ENCODE peak calls at places on chromosomes 5 and 9, in ten cellular contexts. F is Panc1, U is endothelial cell of umbilical vein, C is adipocyte, B is astrocyte of the spinal cord, Z is lung, L is AG04450, O is IMR-90, S is testis, P is lower leg skin. Y is an unnamed sample.

GRCh38 chr9:84756156-84756555 is 86.6 kb downstream of the NTRK2 start:
- DNase-seq in U (no peak), P (no peak), F (no peak), S (no peak), C (no peak), Z (no peak), L (no peak), O (no peak), B (no peak), Y (no peak)

GRCh38 chr5:127723571-127723970 is 20.4 kb downstream of the CCDC192 start:
- DNase-seq in U (peak), C (peak), S (peak), O (no peak), F (no peak), L (no peak), B (no peak), Z (peak), P (peak), Y (peak)

GRCh38 chr5:69374911-69375446 is 5.4 kb downstream of the RAD17 start:
- DNase-seq in O (no peak), B (no peak), P (no peak), Z (no peak), S (no peak), U (no peak), C (no peak), L (no peak), F (no peak), Y (no peak)

GRCh38 chr5:86665984-86666760 is 48.4 kb downstream of the COX7C start:
- DNase-seq in O (no peak), U (no peak), Z (no peak), P (no peak), S (peak), F (no peak), L (no peak), C (no peak), B (no peak), Y (no peak)

GRCh38 chr5:180636016-180636402 is 13.4 kb downstream of the FLT4 start:
- DNase-seq in O (no peak), L (no peak), B (no peak), F (no peak), P (no peak), U (no peak), Z (no peak), S (no peak), C (no peak), Y (no peak)

GRCh38 chr5:72244862-72245371 is 75.1 kb downstream of the MRPS27 start:
- DNase-seq in P (no peak), U (peak), F (no peak), O (peak), C (peak), L (no peak), B (peak), Z (no peak), S (peak), Y (peak)

GRCh38 chr9:115923903-115924668 is 229.5 kb upstream of the PAPPA start:
- DNase-seq in C (peak), P (no peak), Z (no peak), O (peak), B (peak), U (no peak), F (no peak), S (no peak), L (peak), Y (peak)

GRCh38 chr9:93708289-93708986 is 132.1 kb downstream of the PHF2 start:
- DNase-seq in O (no peak), P (no peak), U (no peak), Z (no peak), F (no peak), L (no peak), B (no peak), S (no peak), C (no peak), Y (no peak)

GRCh38 chr5:177985430-177986040 is 10.5 kb downstream of the PROP1 start:
- DNase-seq in Z (no peak), P (no peak), L (no peak), C (no peak), S (no peak), U (no peak), B (no peak), O (no peak), F (no peak), Y (no peak)

GRCh38 chr9:134083451-134083850 is 15.6 kb upstream of the BRD3 start:
- DNase-seq in O (no peak), S (no peak), Z (no peak), F (no peak), L (no peak), C (no peak), B (no peak), P (no peak), U (no peak), Y (no peak)

GRCh38 chr9:136016221-136016881 is 55.2 kb upstream of the UBAC1 start:
- DNase-seq in B (no peak), S (no peak), C (no peak), U (no peak), O (no peak), F (no peak), P (no peak), L (no peak), Z (no peak), Y (no peak)

GRCh38 chr5:150778517-150779396 is at the start of gene SMIM3:
- DNase-seq in L (no peak), O (peak), Z (peak), F (no peak), C (peak), P (peak), U (peak), B (peak), S (peak), Y (peak)

GRCh38 chr5:142358648-142359047 is 33.8 kb upstream of the SPRY4 start:
- DNase-seq in O (no peak), C (no peak), F (no peak), S (no peak), B (no peak), L (no peak), P (no peak), Z (no peak), U (no peak), Y (no peak)

GRCh38 chr9:131692612-131692976 is 47.3 kb downstream of the RAPGEF1 start:
- DNase-seq in S (no peak), B (no peak), C (no peak), Z (no peak), P (no peak), U (no peak), L (no peak), O (no peak), F (no peak), Y (no peak)

GRCh38 chr9:108439967-108440366 is 415.8 kb downstream of the ACTL7B start:
- DNase-seq in L (no peak), U (peak), B (peak), C (peak), S (no peak), P (no peak), Z (no peak), O (peak), F (no peak), Y (peak)

GRCh38 chr5:139299477-139299876 is 5.9 kb downstream of the MATR3 start:
- DNase-seq in P (no peak), F (no peak), Z (no peak), S (no peak), C (no peak), B (no peak), O (no peak), L (no peak), U (no peak), Y (no peak)

GRCh38 chr5:139296198-139296597 is 2.7 kb downstream of the MATR3 start:
- DNase-seq in O (no peak), S (no peak), Z (no peak), L (no peak), C (no peak), F (no peak), P (no peak), U (no peak), B (no peak), Y (no peak)

GRCh38 chr5:139297439-139298133 is 4.0 kb downstream of the MATR3 start:
- DNase-seq in Z (no peak), U (no peak), L (no peak), O (no peak), S (no peak), B (no peak), C (no peak), F (no peak), P (no peak), Y (no peak)

GRCh38 chr5:139296862-139297326 is 3.4 kb downstream of the MATR3 start:
- DNase-seq in B (no peak), S (no peak), Z (no peak), O (no peak), P (no peak), U (no peak), C (no peak), L (no peak), F (no peak), Y (no peak)

GRCh38 chr5:139298242-139298641 is 4.7 kb downstream of the MATR3 start:
- DNase-seq in C (no peak), L (no peak), Z (no peak), U (no peak), B (no peak), F (no peak), S (no peak), P (no peak), O (no peak), Y (no peak)
- H3K4me3 ChIP-seq in C (no peak), L (no peak), Z (no peak), U (no peak), B (no peak), F (no peak), S (no peak), P (no peak), O (no peak), Y (no peak)

GRCh38 chr9:99602854-99603253 is 218.8 kb upstream of the NR4A3 start:
- DNase-seq in B (no peak), P (no peak), U (no peak), O (no peak), Z (no peak), F (no peak), C (no peak), L (no peak), S (no peak), Y (no peak)
- H3K4me3 ChIP-seq in B (no peak), P (no peak), U (no peak), O (no peak), Z (no peak), F (no peak), C (no peak), L (no peak), S (no peak), Y (no peak)

DNA sequence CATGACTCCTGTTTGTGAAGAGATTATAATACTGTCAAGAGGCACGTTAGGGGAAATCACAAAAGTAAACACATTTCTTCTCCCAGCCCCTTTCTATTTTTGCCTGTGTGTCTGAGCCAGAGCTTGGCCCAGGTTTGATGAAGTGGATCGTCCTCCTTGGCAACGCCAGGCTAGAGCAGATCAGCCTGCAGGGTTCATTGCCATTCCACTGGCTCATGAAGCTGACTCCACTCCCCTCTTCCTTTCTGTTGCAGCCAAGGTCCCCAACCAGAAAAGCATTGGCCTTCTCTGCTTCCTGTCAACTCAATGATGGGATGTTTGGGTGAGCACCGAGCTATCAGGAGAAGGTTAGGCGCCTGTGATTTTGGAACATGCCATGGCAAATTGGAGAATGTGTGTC is 3.3 kb downstream of the ADRB2 start:
- DNase-seq in U (no peak), P (no peak), F (no peak), O (no peak), L (no peak), Z (no peak), B (no peak), C (no peak), S (no peak), Y (no peak)
- H3K4me3 ChIP-seq in U (no peak), P (peak), F (no peak), O (no peak), L (no peak), Z (peak), B (peak), C (peak), S (no peak), Y (no peak)

GRCh38 chr5:79697222-79698164 is 7.9 kb downstream of the CMYA5 start:
- DNase-seq in S (peak), P (no peak), B (no peak), C (peak), F (no peak), Z (no peak), L (no peak), O (peak), U (no peak), Y (peak)

GRCh38 chr5:79694183-79694582 is 4.5 kb downstream of the CMYA5 start:
- DNase-seq in B (no peak), Z (no peak), S (no peak), C (no peak), P (no peak), F (no peak), L (no peak), U (no peak), O (no peak), Y (no peak)

GRCh38 chr5:79692586-79692985 is 3.0 kb downstream of the CMYA5 start:
- DNase-seq in C (no peak), L (no peak), P (no peak), O (no peak), U (no peak), F (no peak), Z (no peak), B (no peak), S (no peak), Y (no peak)

GRCh38 chr5:79695501-79695900 is 5.9 kb downstream of the CMYA5 start:
- DNase-seq in C (no peak), S (no peak), F (no peak), O (no peak), Z (no peak), U (no peak), L (no peak), P (no peak), B (no peak), Y (no peak)

GRCh38 chr5:79694652-79695051 is 5.0 kb downstream of the CMYA5 start:
- DNase-seq in B (no peak), S (peak), F (no peak), U (no peak), C (no peak), P (no peak), Z (no peak), O (peak), L (no peak), Y (no peak)
- H3K4me3 ChIP-seq in B (no peak), S (no peak), F (no peak), U (no peak), C (no peak), P (no peak), Z (no peak), O (no peak), L (no peak), Y (no peak)

DNA sequence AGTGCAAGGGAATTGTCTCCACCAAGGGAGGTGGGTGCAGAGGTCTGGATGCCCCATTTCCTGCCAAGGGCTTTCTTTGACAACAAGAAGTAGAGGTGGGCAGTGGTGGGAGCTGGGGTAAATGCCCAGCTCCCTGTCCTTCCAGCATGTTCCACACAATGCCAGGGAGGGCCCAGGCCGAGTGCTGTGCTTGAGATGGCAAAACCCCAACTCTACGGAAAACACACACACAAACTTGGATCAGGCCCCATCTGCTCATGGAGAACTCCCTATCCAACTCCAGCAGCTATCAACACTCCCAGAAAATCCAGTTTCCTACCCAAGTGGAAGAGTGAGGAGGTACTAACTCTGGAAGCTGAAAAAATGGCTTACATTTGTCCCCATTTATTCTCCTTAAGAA is 61.2 kb upstream of the FUBP3 start:
- DNase-seq in C (no peak), S (no peak), Z (no peak), O (no peak), U (no peak), B (no peak), L (no peak), P (no peak), F (no peak), Y (no peak)
- H3K4me3 ChIP-seq in C (no peak), S (no peak), Z (no peak), O (no peak), U (no peak), B (no peak), L (no peak), P (no peak), F (no peak), Y (no peak)

DNA sequence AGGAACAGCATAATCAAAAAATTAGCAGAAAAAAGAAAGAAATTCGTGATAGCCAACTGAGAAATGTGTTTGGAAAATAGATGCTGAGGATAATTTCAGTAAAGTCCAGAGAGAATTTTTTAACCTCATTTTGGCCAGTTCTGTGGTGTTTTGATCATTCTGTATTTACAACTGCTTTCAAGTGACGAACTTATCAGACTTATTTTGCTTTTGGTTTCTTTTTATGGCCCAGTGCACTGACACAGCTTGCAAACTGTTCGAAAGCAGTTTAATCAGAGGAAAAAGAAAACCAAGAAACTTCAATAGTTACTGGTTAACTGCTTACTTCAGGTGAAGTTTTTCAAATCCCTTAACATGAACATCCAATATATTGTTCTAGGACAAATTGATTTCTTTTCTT is 1.9 kb downstream of the SDHA start:
- DNase-seq in B (no peak), S (no peak), P (no peak), C (peak), O (no peak), U (peak), F (no peak), Z (no peak), L (no peak), Y (peak)
- H3K4me3 ChIP-seq in B (peak), S (peak), P (no peak), C (peak), O (no peak), U (peak), F (peak), Z (no peak), L (peak), Y (peak)

DNA sequence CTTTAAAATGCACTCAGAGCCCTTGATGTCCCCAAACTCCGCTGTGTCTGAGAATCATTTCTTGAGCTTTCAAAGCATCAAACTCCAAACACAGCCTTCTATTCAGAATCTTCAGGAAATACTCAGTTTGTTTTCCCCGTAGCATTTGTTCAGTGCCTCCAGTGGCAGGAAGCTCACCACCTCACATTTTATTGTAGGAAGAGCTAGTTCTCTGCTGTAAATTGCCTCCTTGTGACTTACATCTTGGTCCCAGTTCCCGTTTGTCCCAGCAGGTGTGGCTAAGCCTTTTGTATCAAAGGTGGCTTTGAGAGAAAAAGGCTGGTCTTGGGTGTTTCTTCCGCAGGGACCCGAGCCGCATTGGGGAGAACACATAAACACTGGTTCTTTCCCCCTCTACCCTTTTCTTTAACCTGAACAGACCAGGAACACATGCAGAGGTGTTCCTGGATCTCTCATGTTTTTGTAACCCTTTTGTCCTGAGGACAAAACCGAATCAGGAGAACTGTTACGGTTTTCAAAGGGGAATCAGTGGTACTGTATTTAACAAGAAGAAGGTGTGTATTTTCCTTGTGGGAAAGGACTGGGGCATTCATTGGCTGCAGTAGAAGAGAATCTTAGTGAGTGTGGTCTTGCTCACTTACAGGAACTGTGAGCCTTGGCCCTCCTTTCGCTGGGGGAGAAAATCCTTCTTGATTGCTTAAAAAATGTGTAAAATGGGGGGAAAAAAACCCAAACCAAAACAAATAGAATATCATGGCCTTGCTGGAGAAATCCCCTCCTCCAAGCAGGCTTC is 1.9 kb downstream of the OSMR start:
- DNase-seq in L (no peak), S (no peak), B (peak), O (peak), C (no peak), U (no peak), P (no peak), Z (no peak), F (no peak), Y (no peak)
- H3K4me3 ChIP-seq in L (peak), S (no peak), B (peak), O (peak), C (peak), U (no peak), P (no peak), Z (peak), F (peak), Y (peak)

DNA sequence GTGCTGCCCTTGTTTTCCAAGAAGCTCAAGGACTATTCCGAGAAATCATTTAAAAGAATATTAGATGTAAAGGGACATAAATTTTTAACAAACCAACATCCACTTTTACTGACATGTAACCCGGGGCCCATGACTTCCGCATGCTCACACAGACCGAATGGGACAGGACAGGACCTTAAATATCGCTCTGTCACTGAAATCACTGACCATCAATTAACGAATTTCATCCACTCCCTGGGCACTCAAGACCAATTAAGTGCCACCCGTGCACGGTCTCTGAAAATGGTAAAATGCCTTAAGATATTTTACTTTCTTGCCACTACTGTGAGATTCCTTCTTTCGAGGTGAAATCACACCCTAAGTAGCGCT is 521 bp downstream of the NUDT12 start:
- DNase-seq in Z (no peak), C (no peak), U (no peak), P (no peak), S (peak), O (no peak), B (no peak), L (no peak), F (no peak), Y (no peak)
- H3K4me3 ChIP-seq in Z (peak), C (peak), U (peak), P (peak), S (peak), O (peak), B (peak), L (peak), F (peak), Y (peak)